ENCODE peak calls at places on chromosomes 6 and 20, in five cellular contexts. O, U, S, V and H are unnamed samples. For H3K4me1, the result is how much of the 10 kb centered on the place peaks cover.

GRCh38 chr20:21229163-21229562 is 74.0 kb upstream of the XRN2 start:
- DNase-seq in S (no peak), V (no peak), O (peak), U (no peak), H (no peak)

GRCh38 chr6:169051371-169051770 is 202.3 kb downstream of the THBS2 start:
- DNase-seq in U (no peak), S (no peak), O (peak), V (no peak), H (no peak)

GRCh38 chr20:57617079-57617795 is 3.0 kb downstream of the ZBP1 start:
- DNase-seq in U (no peak), O (no peak), V (no peak), S (peak), H (no peak)

GRCh38 chr6:42369568-42369967 is 82.2 kb downstream of the TRERF1 start:
- DNase-seq in O (no peak), S (no peak), V (no peak), U (no peak), H (no peak)

GRCh38 chr6:32114853-32115252 is 5.7 kb upstream of the TNXB start:
- DNase-seq in O (peak), U (no peak), V (peak), S (no peak), H (no peak)

GRCh38 chr6:117448732-117449131 is 23.0 kb upstream of the ROS1 start:
- DNase-seq in V (peak), O (peak), S (no peak), U (no peak), H (no peak)

GRCh38 chr6:145882121-145882531 is 67.5 kb upstream of the FBXO30 start:
- DNase-seq in U (no peak), O (peak), V (peak), S (no peak), H (no peak)

GRCh38 chr6:132188865-132189264 is 212.4 kb downstream of the MOXD1 start:
- DNase-seq in V (peak), O (peak), S (no peak), U (no peak), H (no peak)

GRCh38 chr6:11938285-11938890 is 73.7 kb upstream of the HIVEP1 start:
- DNase-seq in U (no peak), S (no peak), O (no peak), V (no peak), H (peak)

GRCh38 chr20:39004508-39004907 is 42.4 kb downstream of the DHX35 start:
- DNase-seq in O (no peak), U (no peak), S (no peak), V (no peak), H (no peak)

GRCh38 chr6:157763129-157763893 is 59.7 kb upstream of the SNX9 start:
- DNase-seq in O (peak), V (peak), S (peak), U (no peak), H (peak)

GRCh38 chr6:166705070-166705469 is 78.0 kb upstream of the RPS6KA2 start:
- DNase-seq in V (no peak), O (no peak), U (no peak), S (no peak), H (no peak)

GRCh38 chr6:159328052-159328451 is 158.9 kb downstream of the FNDC1 start:
- DNase-seq in S (no peak), U (no peak), V (no peak), O (no peak), H (no peak)

GRCh38 chr6:126312013-126312665 is 27.8 kb upstream of the CENPW start:
- DNase-seq in V (peak), O (no peak), S (no peak), U (no peak), H (peak)

GRCh38 chr6:160013987-160014868 is 45.3 kb downstream of the IGF2R start:
- DNase-seq in O (peak), U (no peak), S (no peak), V (peak), H (no peak)

GRCh38 chr6:52361347-52361944 is 505 bp upstream of the PAQR8 start:
- DNase-seq in O (peak), S (no peak), U (no peak), V (peak), H (no peak)

GRCh38 chr6:111626446-111626845 is 20.8 kb upstream of the TRAF3IP2 start:
- DNase-seq in S (no peak), V (no peak), O (no peak), U (no peak), H (no peak)

DNA sequence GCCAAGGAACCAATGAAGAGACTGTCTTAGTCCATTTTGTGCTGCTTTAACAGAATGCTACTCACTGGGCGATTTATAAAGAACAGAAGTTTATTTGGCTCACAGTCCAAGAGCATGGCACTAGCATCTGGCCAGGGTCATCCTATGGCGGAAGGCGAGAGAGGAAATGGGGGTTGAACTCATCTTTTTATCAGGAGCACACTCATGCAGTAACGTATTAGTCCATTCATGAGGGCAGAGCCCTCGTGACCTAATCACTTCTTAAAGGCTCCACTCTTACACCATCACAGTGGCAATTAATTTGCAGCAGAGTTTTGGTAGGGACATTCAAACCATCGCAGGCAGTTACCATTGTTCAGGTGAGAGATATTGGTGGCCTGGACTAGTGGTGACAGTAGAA is 8.5 kb downstream of the ARFGEF2 start:
- DNase-seq in S (no peak), O (no peak), V (no peak), U (no peak), H (no peak)
- H3K4me1 ChIP-seq in S (under half), O (under half), V (under half), U (under half), H (under half)

DNA sequence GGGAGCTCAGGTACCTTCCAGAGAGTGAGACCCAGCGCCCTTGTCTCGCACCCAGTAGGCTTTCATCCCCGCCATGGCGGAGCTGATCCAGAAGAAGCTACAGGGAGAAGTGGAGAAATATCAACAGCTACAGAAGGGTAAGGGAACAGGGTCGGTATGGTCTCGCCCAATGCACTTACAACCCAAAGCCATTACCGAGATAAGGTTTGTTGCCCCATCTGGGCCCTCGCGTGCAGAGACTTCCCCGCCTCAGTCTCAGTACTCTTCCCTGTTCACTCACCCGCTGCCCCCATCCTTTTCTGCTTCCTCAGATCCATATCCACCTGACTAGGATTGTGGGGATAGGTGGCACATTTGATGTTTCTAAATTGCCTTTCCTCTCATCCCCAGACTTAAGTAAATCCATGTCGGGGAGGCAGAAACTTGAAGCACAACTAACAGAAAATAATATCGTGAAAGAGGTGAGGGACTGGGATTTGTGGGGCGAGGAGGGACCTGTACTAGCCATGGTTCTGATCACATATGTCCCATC is 449 bp downstream of the PFDN6 start:
- DNase-seq in S (no peak), V (peak), U (no peak), O (no peak), H (no peak)
- H2BK120ac ChIP-seq in S (no peak), V (no peak), U (peak), O (no peak), H (no peak)

GRCh38 chr20:4169360-4170214 is 154.2 kb upstream of the RNF24 start:
- DNase-seq in O (no peak), S (no peak), U (no peak), V (no peak), H (no peak)

GRCh38 chr20:4174909-4175308 is 159.6 kb upstream of the RNF24 start:
- DNase-seq in V (no peak), S (no peak), O (no peak), U (no peak), H (no peak)

GRCh38 chr20:4170621-4171537 is 155.5 kb upstream of the RNF24 start:
- DNase-seq in V (peak), O (no peak), U (no peak), S (no peak), H (no peak)

GRCh38 chr20:4173142-4173541 is 157.8 kb upstream of the RNF24 start:
- DNase-seq in U (no peak), V (no peak), O (no peak), S (no peak), H (no peak)

GRCh38 chr20:4171538-4172116 is 156.3 kb upstream of the RNF24 start:
- DNase-seq in U (no peak), S (no peak), O (peak), V (peak), H (no peak)
- H3K18ac ChIP-seq in U (peak), S (peak), O (no peak), V (peak), H (no peak)

GRCh38 chr20:61442718-61443117 is 190.7 kb downstream of the CDH4 start:
- DNase-seq in O (no peak), S (no peak), U (no peak), V (no peak), H (no peak)
- H3K4me1 ChIP-seq in O (under half), S (under half), U (under half), V (under half), H (under half)